ENCODE peak calls at places on chromosomes 5 and 9, in ten cellular contexts. R is T1000; N is neural crest cell; Y is CD8-positive, alpha-beta T cell; Z is T-helper 1 cell; X is mesenteric fat pad; G is stimulated activated CD4-positive, alpha-beta T cell treated with anti-CD3 and anti-CD28 coated beads, Interleukin-12 subunit alpha, Interleukin-12 subunit beta, amount 100 ng/mL, for 24 hours; S is activated CD8-positive, alpha-beta memory T cell treated with anti-CD3 and anti-CD28 coated beads for 1 hour; K is H4; F is ELR. J is an unnamed sample.

GRCh38 chr5:168734657-168735344 is 155.6 kb upstream of the PANK3 start:
- DNase-seq in S (no peak), F (no peak), N (no peak), R (no peak), Z (no peak), Y (no peak), K (no peak), G (no peak), X (no peak), J (no peak)

GRCh38 chr5:106019271-106019670 is 1651.5 kb downstream of the EFNA5 start:
- DNase-seq in K (no peak), X (no peak), N (no peak), Z (no peak), F (no peak), R (no peak), Y (no peak), G (no peak), S (no peak), J (no peak)

GRCh38 chr5:27020965-27021364 is 17.4 kb downstream of the CDH9 start:
- DNase-seq in X (no peak), N (no peak), Y (no peak), R (no peak), G (no peak), F (peak; percentile 29), Z (no peak), K (peak; percentile 42), S (no peak), J (peak; percentile 45)

GRCh38 chr9:116868212-116868611 is 181.1 kb downstream of the TRIM32 start:
- DNase-seq in F (no peak), Z (no peak), K (no peak), R (no peak), Y (no peak), N (no peak), S (no peak), X (no peak), G (no peak), J (peak; percentile 72)

GRCh38 chr9:86713456-86713855 is 233.8 kb downstream of the GAS1 start:
- DNase-seq in Y (no peak), K (no peak), R (no peak), N (no peak), S (no peak), F (peak; percentile 70), X (no peak), G (no peak), Z (no peak), J (peak; percentile 8)

GRCh38 chr9:92632641-92633040 is 37.3 kb downstream of the IPPK start:
- DNase-seq in K (no peak), Z (no peak), Y (no peak), N (no peak), S (no peak), F (no peak), R (no peak), X (peak; percentile 45), G (no peak), J (no peak)

GRCh38 chr9:91117959-91118651 is 243.6 kb downstream of the AUH start:
- DNase-seq in N (peak; percentile 13), X (peak; percentile 95), S (no peak), F (peak; percentile 64), K (no peak), G (no peak), R (no peak), Y (no peak), Z (no peak), J (peak; percentile 20)

GRCh38 chr9:101442248-101443136 is 6.9 kb upstream of the ALDOB start:
- DNase-seq in Y (no peak), K (no peak), F (no peak), S (no peak), G (no peak), X (no peak), R (no peak), Z (no peak), N (no peak), J (no peak)

GRCh38 chr9:110049699-110050450 is 158.1 kb downstream of the C9orf152 start:
- DNase-seq in G (no peak), S (no peak), R (no peak), K (no peak), N (peak; percentile 24), X (no peak), F (peak; percentile 57), Y (no peak), Z (no peak), J (peak; percentile 58)

GRCh38 chr5:97422678-97423077 is 239.6 kb upstream of the RIOK2 start:
- DNase-seq in S (no peak), Z (no peak), R (no peak), G (no peak), X (no peak), N (no peak), F (peak; percentile 49), K (no peak), Y (no peak), J (no peak)

GRCh38 chr9:20476912-20477311 is 145.4 kb downstream of the MLLT3 start:
- DNase-seq in N (no peak), Z (no peak), G (no peak), S (no peak), Y (no peak), X (no peak), F (no peak), K (no peak), R (no peak), J (no peak)

GRCh38 chr5:153613143-153613542 is 122.7 kb downstream of the GRIA1 start:
- DNase-seq in F (peak; percentile 50), Z (no peak), Y (no peak), R (no peak), X (no peak), N (no peak), K (no peak), G (no peak), S (no peak), J (peak; percentile 30)

GRCh38 chr9:129520981-129521380 is 99.9 kb downstream of the C9orf50 start:
- DNase-seq in S (no peak), Z (no peak), G (no peak), X (no peak), Y (no peak), F (no peak), R (no peak), N (no peak), K (no peak), J (no peak)

GRCh38 chr5:7745882-7746735 is 104.8 kb downstream of the CFAP90 start:
- DNase-seq in K (peak; percentile 60), F (peak; percentile 62), S (no peak), Z (no peak), G (no peak), Y (no peak), N (peak; percentile 86), R (peak; percentile 19), X (no peak), J (peak; percentile 9)

GRCh38 chr9:6757132-6757987 is at the start of gene KDM4C:
- DNase-seq in X (peak; percentile 99), R (peak; percentile 88), N (peak; percentile 87), S (peak; percentile 48), G (peak; percentile 86), Z (peak; percentile 91), K (peak; percentile 85), F (peak; percentile 92), Y (peak; percentile 88), J (peak; percentile 92)

GRCh38 chr9:100208673-100209072 is 109.6 kb downstream of the INVS start:
- DNase-seq in Z (no peak), Y (no peak), S (no peak), G (no peak), R (no peak), F (no peak), N (no peak), X (no peak), K (no peak), J (no peak)

GRCh38 chr9:109574061-109574882 is 76.2 kb upstream of the PTPN3 start:
- DNase-seq in R (peak; percentile 4), X (no peak), Y (no peak), G (no peak), K (peak; percentile 62), F (peak; percentile 77), Z (no peak), S (no peak), N (peak; percentile 49), J (peak; percentile 59)

GRCh38 chr9:99666571-99666970 is 155.1 kb upstream of the NR4A3 start:
- DNase-seq in G (no peak), Y (no peak), R (no peak), X (no peak), N (no peak), S (no peak), Z (no peak), K (no peak), F (no peak), J (no peak)

GRCh38 chr9:81321551-81321950 is 367.8 kb downstream of the TLE1 start:
- DNase-seq in Y (no peak), S (no peak), Z (no peak), N (no peak), R (no peak), F (no peak), G (no peak), X (no peak), K (no peak), J (no peak)

GRCh38 chr5:95068303-95068702 is 216.6 kb downstream of the MCTP1 start:
- DNase-seq in S (no peak), Y (no peak), N (no peak), R (no peak), K (no peak), G (no peak), X (no peak), Z (no peak), F (no peak), J (no peak)

GRCh38 chr9:138010274-138010800 is 132.8 kb downstream of the CACNA1B start:
- DNase-seq in Y (no peak), Z (no peak), G (no peak), N (no peak), F (no peak), X (no peak), K (no peak), S (no peak), R (no peak), J (no peak)

GRCh38 chr5:180088561-180088960 is 17.0 kb upstream of the RNF130 start:
- DNase-seq in X (no peak), K (no peak), Z (no peak), R (no peak), F (no peak), Y (no peak), S (no peak), G (no peak), N (no peak), J (no peak)

GRCh38 chr9:133704711-133705181 is 33.4 kb downstream of the SARDH start:
- DNase-seq in S (no peak), X (no peak), Y (no peak), R (no peak), Z (peak; percentile 10), F (no peak), K (no peak), N (no peak), G (no peak), J (no peak)

GRCh38 chr9:93108301-93109041 is 12.5 kb downstream of the CARD19 start:
- DNase-seq in R (no peak), F (no peak), S (no peak), Y (no peak), K (no peak), X (peak; percentile 85), N (no peak), Z (no peak), G (no peak), J (no peak)

GRCh38 chr9:127977877-127978647 is 2.7 kb downstream of the EEIG1 start:
- DNase-seq in Z (no peak), K (peak; percentile 73), R (no peak), Y (no peak), N (no peak), X (no peak), S (no peak), F (peak; percentile 55), G (no peak), J (peak; percentile 32)

GRCh38 chr5:24905123-24905522 is 260.3 kb upstream of the CDH10 start:
- DNase-seq in Y (no peak), G (no peak), X (no peak), K (peak; percentile 74), S (no peak), F (no peak), R (no peak), N (no peak), Z (no peak), J (no peak)

GRCh38 chr5:36751881-36752280 is 124.7 kb upstream of the NIPBL start:
- DNase-seq in X (no peak), Z (no peak), N (no peak), S (no peak), Y (no peak), G (no peak), F (peak; percentile 25), R (no peak), K (no peak), J (no peak)

GRCh38 chr5:28301676-28302075 is 1263.3 kb upstream of the CDH9 start:
- DNase-seq in Z (no peak), S (no peak), F (peak; percentile 52), R (peak; percentile 95), X (no peak), Y (no peak), K (peak; percentile 36), N (no peak), G (no peak), J (peak; percentile 34)

J was measured in kidney glomerular epithelial cell.